ENCODE peak calls at places on chromosomes 5 and 9, in five cellular contexts. One of them, this sample, is unnamed.

GRCh38 chr9:38423939-38424843 is at the start of gene IGFBPL1:
- DNase-seq in body of pancreas: no peak
- DNase-seq in Peyer's patch: no peak
- DNase-seq in IMR-90: no peak
- DNase-seq in left lung: no peak
- DNase-seq in this sample: peak; percentile 42

GRCh38 chr9:70042461-70043215 is 1.0 kb upstream of the MAMDC2 start:
- DNase-seq in IMR-90: no peak
- DNase-seq in Peyer's patch: no peak
- DNase-seq in left lung: no peak
- DNase-seq in body of pancreas: no peak
- DNase-seq in this sample: no peak

GRCh38 chr9:133726401-133727276 is 11.5 kb downstream of the SARDH start:
- DNase-seq in left lung: peak; percentile 37
- DNase-seq in IMR-90: peak; percentile 50
- DNase-seq in body of pancreas: peak; percentile 51
- DNase-seq in Peyer's patch: peak; percentile 63
- DNase-seq in this sample: peak; percentile 58

GRCh38 chr5:164941102-164941501 is 1435.7 kb downstream of the MAT2B start:
- DNase-seq in Peyer's patch: no peak
- DNase-seq in body of pancreas: no peak
- DNase-seq in left lung: no peak
- DNase-seq in IMR-90: peak; percentile 2
- DNase-seq in this sample: no peak

GRCh38 chr9:109094268-109094667 is 25.5 kb downstream of the TMEM245 start:
- DNase-seq in body of pancreas: no peak
- DNase-seq in Peyer's patch: no peak
- DNase-seq in left lung: no peak
- DNase-seq in IMR-90: no peak
- DNase-seq in this sample: no peak

GRCh38 chr5:149924481-149924880 is 20.1 kb downstream of the PDE6A start:
- DNase-seq in Peyer's patch: no peak
- DNase-seq in left lung: no peak
- DNase-seq in body of pancreas: no peak
- DNase-seq in IMR-90: peak; percentile 83
- DNase-seq in this sample: no peak

GRCh38 chr9:112050544-112051475 is 124.3 kb downstream of the SUSD1 start:
- DNase-seq in left lung: peak; percentile 57
- DNase-seq in Peyer's patch: peak; percentile 60
- DNase-seq in body of pancreas: peak; percentile 44
- DNase-seq in IMR-90: peak; percentile 97
- DNase-seq in this sample: peak; percentile 72

GRCh38 chr9:4691794-4692193 is 12.4 kb downstream of the CDC37L1 start:
- DNase-seq in Peyer's patch: no peak
- DNase-seq in IMR-90: peak; percentile 78
- DNase-seq in left lung: no peak
- DNase-seq in body of pancreas: no peak
- DNase-seq in this sample: no peak

GRCh38 chr5:132020568-132021339 is 9.3 kb upstream of the ACSL6 start:
- DNase-seq in Peyer's patch: no peak
- DNase-seq in body of pancreas: no peak
- DNase-seq in left lung: no peak
- DNase-seq in IMR-90: no peak
- DNase-seq in this sample: no peak

GRCh38 chr5:177304392-177305119 is 957 bp downstream of the PRELID1 start:
- DNase-seq in IMR-90: peak; percentile 12
- DNase-seq in Peyer's patch: peak; percentile 85
- DNase-seq in left lung: no peak
- DNase-seq in body of pancreas: no peak
- DNase-seq in this sample: no peak

GRCh38 chr5:112757468-112758208 is 20.0 kb downstream of the APC start:
- DNase-seq in Peyer's patch: no peak
- DNase-seq in body of pancreas: no peak
- DNase-seq in IMR-90: peak; percentile 68
- DNase-seq in left lung: no peak
- DNase-seq in this sample: no peak

GRCh38 chr5:172869734-172870133 is 35.7 kb downstream of the ERGIC1 start:
- DNase-seq in IMR-90: no peak
- DNase-seq in body of pancreas: no peak
- DNase-seq in left lung: no peak
- DNase-seq in Peyer's patch: no peak
- DNase-seq in this sample: no peak

GRCh38 chr9:78856144-78856543 is 559.2 kb downstream of the PSAT1 start:
- DNase-seq in IMR-90: peak; percentile 54
- DNase-seq in left lung: no peak
- DNase-seq in body of pancreas: no peak
- DNase-seq in Peyer's patch: no peak
- DNase-seq in this sample: no peak

GRCh38 chr5:74864823-74865222 is 1.4 kb downstream of the FAM169A start:
- DNase-seq in IMR-90: no peak
- DNase-seq in Peyer's patch: no peak
- DNase-seq in left lung: no peak
- DNase-seq in body of pancreas: no peak
- DNase-seq in this sample: peak; percentile 52

GRCh38 chr9:89804766-89805531 is 200.1 kb downstream of the GADD45G start:
- DNase-seq in IMR-90: no peak
- DNase-seq in Peyer's patch: no peak
- DNase-seq in body of pancreas: no peak
- DNase-seq in left lung: no peak
- DNase-seq in this sample: no peak
- H3K4me1 ChIP-seq in IMR-90: no peaks in the 10 kb centered on the region
- H3K4me1 ChIP-seq in Peyer's patch: no peaks in the 10 kb centered on the region
- H3K4me1 ChIP-seq in body of pancreas: no peaks in the 10 kb centered on the region
- H3K4me1 ChIP-seq in left lung: no peaks in the 10 kb centered on the region
- H3K4me1 ChIP-seq in this sample: no peaks in the 10 kb centered on the region

GRCh38 chr5:141960018-141960417 is 2.0 kb upstream of the PCDH12 start:
- DNase-seq in IMR-90: no peak
- DNase-seq in left lung: no peak
- DNase-seq in Peyer's patch: no peak
- DNase-seq in body of pancreas: no peak
- DNase-seq in this sample: no peak

GRCh38 chr5:141958773-141959172 is 771 bp upstream of the PCDH12 start:
- DNase-seq in left lung: no peak
- DNase-seq in body of pancreas: no peak
- DNase-seq in Peyer's patch: no peak
- DNase-seq in IMR-90: peak; percentile 13
- DNase-seq in this sample: no peak

GRCh38 chr5:141960449-141961323 is 2.7 kb upstream of the PCDH12 start:
- DNase-seq in left lung: peak; percentile 91
- DNase-seq in IMR-90: peak; percentile 75
- DNase-seq in Peyer's patch: peak; percentile 96
- DNase-seq in body of pancreas: peak; percentile 89
- DNase-seq in this sample: peak; percentile 88

GRCh38 chr5:141957367-141957993 is 522 bp downstream of the PCDH12 start:
- DNase-seq in IMR-90: no peak
- DNase-seq in body of pancreas: no peak
- DNase-seq in left lung: no peak
- DNase-seq in Peyer's patch: no peak
- DNase-seq in this sample: no peak

DNA sequence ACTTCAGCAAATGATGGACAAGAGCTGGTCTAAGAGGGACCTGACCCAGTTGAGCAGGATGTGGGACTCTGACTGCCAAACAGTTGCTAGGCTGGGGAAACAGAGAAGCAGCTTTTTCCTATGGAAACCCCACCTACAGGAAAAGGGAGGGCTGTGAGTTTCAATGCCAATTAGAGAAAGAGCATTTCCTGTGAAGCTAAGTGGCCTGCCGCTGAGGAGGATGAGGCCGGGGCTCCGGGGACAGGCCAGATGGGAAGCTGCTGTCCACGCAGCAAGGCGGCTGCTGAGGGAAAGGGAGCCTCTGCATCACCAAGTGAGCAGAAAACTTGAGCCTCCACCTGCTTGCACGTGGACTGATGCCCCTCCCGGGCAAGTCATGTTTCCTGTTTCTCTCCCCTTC is at the start of gene PCDH12:
- DNase-seq in IMR-90: peak; percentile 7
- DNase-seq in body of pancreas: no peak
- DNase-seq in left lung: no peak
- DNase-seq in Peyer's patch: no peak
- DNase-seq in this sample: no peak
- H3K4me1 ChIP-seq in IMR-90: no peaks in the 10 kb centered on the region
- H3K4me1 ChIP-seq in body of pancreas: no peaks in the 10 kb centered on the region
- H3K4me1 ChIP-seq in left lung: peaks cover 58% of the 10 kb centered on the region
- H3K4me1 ChIP-seq in Peyer's patch: no peaks in the 10 kb centered on the region
- H3K4me1 ChIP-seq in this sample: no peaks in the 10 kb centered on the region

GRCh38 chr9:95757026-95757425 is 118.5 kb upstream of the ERCC6L2 start:
- DNase-seq in body of pancreas: no peak
- DNase-seq in left lung: no peak
- DNase-seq in IMR-90: peak; percentile 78
- DNase-seq in Peyer's patch: no peak
- DNase-seq in this sample: no peak

GRCh38 chr9:95756101-95756500 is 119.4 kb upstream of the ERCC6L2 start:
- DNase-seq in Peyer's patch: no peak
- DNase-seq in body of pancreas: no peak
- DNase-seq in left lung: no peak
- DNase-seq in IMR-90: no peak
- DNase-seq in this sample: no peak

GRCh38 chr9:95754533-95755420 is 120.7 kb upstream of the ERCC6L2 start:
- DNase-seq in left lung: no peak
- DNase-seq in Peyer's patch: no peak
- DNase-seq in body of pancreas: no peak
- DNase-seq in IMR-90: no peak
- DNase-seq in this sample: no peak

GRCh38 chr9:95755421-95755730 is 120.1 kb upstream of the ERCC6L2 start:
- DNase-seq in body of pancreas: no peak
- DNase-seq in left lung: no peak
- DNase-seq in IMR-90: no peak
- DNase-seq in Peyer's patch: no peak
- DNase-seq in this sample: no peak

DNA sequence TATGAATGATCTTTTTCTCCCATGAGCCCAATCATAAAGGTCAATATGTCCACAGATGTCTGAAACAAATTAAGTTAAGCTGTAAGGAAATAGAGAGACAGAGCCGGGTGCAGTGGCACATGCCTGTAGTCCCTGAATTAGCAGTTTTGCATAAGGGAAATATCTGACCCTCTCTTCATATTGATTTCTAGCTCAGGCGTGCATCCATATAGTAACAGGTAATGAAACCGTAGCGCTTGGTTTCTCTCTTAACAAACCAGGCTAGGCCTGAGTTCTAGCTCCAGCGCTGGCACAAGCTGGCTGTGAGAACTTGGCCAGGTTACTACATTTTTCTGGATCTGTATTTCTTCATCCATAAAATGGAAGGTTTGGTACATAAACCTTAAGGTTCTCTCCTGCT is 118.0 kb upstream of the ERCC6L2 start:
- DNase-seq in Peyer's patch: no peak
- DNase-seq in IMR-90: no peak
- DNase-seq in body of pancreas: no peak
- DNase-seq in left lung: no peak
- DNase-seq in this sample: no peak
- H3K4me1 ChIP-seq in Peyer's patch: no peaks in the 10 kb centered on the region
- H3K4me1 ChIP-seq in IMR-90: peaks cover 4% of the 10 kb centered on the region
- H3K4me1 ChIP-seq in body of pancreas: peaks cover 27% of the 10 kb centered on the region
- H3K4me1 ChIP-seq in left lung: no peaks in the 10 kb centered on the region
- H3K4me1 ChIP-seq in this sample: no peaks in the 10 kb centered on the region

GRCh38 chr9:2469681-2470141 is 151.9 kb upstream of the VLDLR start:
- DNase-seq in body of pancreas: peak; percentile 18
- DNase-seq in left lung: no peak
- DNase-seq in IMR-90: peak; percentile 6
- DNase-seq in Peyer's patch: no peak
- DNase-seq in this sample: no peak

GRCh38 chr9:2479056-2479565 is 142.5 kb upstream of the VLDLR start:
- DNase-seq in Peyer's patch: no peak
- DNase-seq in IMR-90: no peak
- DNase-seq in body of pancreas: no peak
- DNase-seq in left lung: no peak
- DNase-seq in this sample: no peak

GRCh38 chr9:2477755-2478154 is 143.8 kb upstream of the VLDLR start:
- DNase-seq in body of pancreas: no peak
- DNase-seq in IMR-90: peak; percentile 43
- DNase-seq in Peyer's patch: no peak
- DNase-seq in left lung: no peak
- DNase-seq in this sample: no peak

GRCh38 chr9:2478421-2478820 is 143.2 kb upstream of the VLDLR start:
- DNase-seq in IMR-90: no peak
- DNase-seq in Peyer's patch: no peak
- DNase-seq in left lung: no peak
- DNase-seq in body of pancreas: no peak
- DNase-seq in this sample: no peak

DNA sequence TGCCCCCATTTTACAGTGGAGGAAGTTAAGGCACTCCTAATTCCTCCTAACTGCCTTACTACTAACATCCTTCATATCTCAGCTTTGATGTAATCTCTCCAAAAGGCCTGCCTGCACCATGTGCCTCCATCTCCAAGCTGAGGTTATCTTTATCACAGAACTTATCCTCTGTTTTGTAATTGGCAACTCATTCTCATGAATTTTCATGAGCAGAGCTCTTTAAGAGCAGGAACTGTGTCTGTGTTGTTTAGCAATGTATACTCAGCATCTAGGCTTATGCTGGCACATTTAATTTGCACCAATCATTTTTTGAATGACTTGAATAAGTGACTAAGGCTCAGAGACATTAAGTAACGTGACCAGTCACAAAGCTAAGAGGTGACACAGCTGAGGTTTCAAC is 147.9 kb upstream of the VLDLR start:
- DNase-seq in left lung: no peak
- DNase-seq in IMR-90: no peak
- DNase-seq in Peyer's patch: no peak
- DNase-seq in body of pancreas: no peak
- DNase-seq in this sample: no peak
- H3K4me1 ChIP-seq in left lung: no peaks in the 10 kb centered on the region
- H3K4me1 ChIP-seq in IMR-90: peaks cover 4% of the 10 kb centered on the region
- H3K4me1 ChIP-seq in Peyer's patch: no peaks in the 10 kb centered on the region
- H3K4me1 ChIP-seq in body of pancreas: peaks cover 15% of the 10 kb centered on the region
- H3K4me1 ChIP-seq in this sample: no peaks in the 10 kb centered on the region

DNA sequence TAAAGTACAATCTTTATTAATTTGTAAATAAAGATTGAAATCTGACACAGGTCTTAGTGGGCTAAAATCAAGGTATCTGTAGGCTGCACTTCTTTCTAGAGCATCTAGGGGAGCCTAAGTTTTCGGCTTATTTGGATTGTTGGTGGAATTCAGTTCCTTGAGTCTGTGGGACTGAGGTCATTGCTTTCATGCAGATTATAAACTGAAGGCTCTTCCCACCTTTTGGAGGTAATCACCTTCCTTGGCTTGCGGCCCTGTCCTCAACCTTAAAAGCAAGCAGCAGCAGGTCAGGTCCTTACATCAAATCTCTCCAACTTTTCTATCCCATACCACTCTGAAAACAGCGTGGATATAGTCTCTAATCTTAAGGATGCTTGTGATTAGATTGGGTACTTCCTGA is 25.9 kb downstream of the MAT2B start:
- DNase-seq in Peyer's patch: no peak
- DNase-seq in body of pancreas: no peak
- DNase-seq in IMR-90: no peak
- DNase-seq in left lung: no peak
- DNase-seq in this sample: no peak
- H3K4me1 ChIP-seq in Peyer's patch: no peaks in the 10 kb centered on the region
- H3K4me1 ChIP-seq in body of pancreas: no peaks in the 10 kb centered on the region
- H3K4me1 ChIP-seq in IMR-90: no peaks in the 10 kb centered on the region
- H3K4me1 ChIP-seq in left lung: no peaks in the 10 kb centered on the region
- H3K4me1 ChIP-seq in this sample: no peaks in the 10 kb centered on the region

This sample was measured in right lobe of liver.